ENCODE peak calls at places on chromosomes 12 and 14, in six cellular contexts. T is thoracic aorta, V is HFF-Myc, P is left lung, N is IMR-90, O is astrocyte of the cerebellum. C is an unnamed sample.

GRCh38 chr14:75752907-75753594 is 92.0 kb downstream of the TTLL5 start:
- DNase-seq in T (no peak), V (no peak), P (no peak), N (peak), O (no peak), C (no peak)

GRCh38 chr12:123106640-123107359 is 44.1 kb downstream of the PITPNM2 start:
- DNase-seq in T (no peak), V (no peak), P (peak), N (no peak), O (no peak), C (no peak)

GRCh38 chr14:33774866-33775519 is 175.9 kb downstream of the EGLN3 start:
- DNase-seq in T (no peak), V (no peak), P (no peak), N (no peak), O (no peak), C (no peak)

GRCh38 chr14:75417674-75418073 is 10.1 kb upstream of the JDP2 start:
- DNase-seq in T (no peak), V (no peak), P (no peak), N (peak), O (no peak), C (no peak)

GRCh38 chr12:69254046-69254445 is 14.7 kb downstream of the CPSF6 start:
- DNase-seq in T (no peak), V (no peak), P (no peak), N (peak), O (no peak), C (no peak)

GRCh38 chr14:100666403-100666802 is 60.3 kb upstream of the DLK1 start:
- DNase-seq in T (no peak), V (no peak), P (no peak), N (no peak), O (no peak), C (no peak)

GRCh38 chr14:68738559-68738958 is 54.3 kb downstream of the ZFP36L1 start:
- DNase-seq in T (no peak), V (no peak), P (no peak), N (no peak), O (no peak), C (no peak)

GRCh38 chr12:53758081-53758769 is 6.4 kb upstream of the CISTR start:
- DNase-seq in T (no peak), V (no peak), P (no peak), N (no peak), O (no peak), C (no peak)

GRCh38 chr12:104952816-104953215 is 5.3 kb downstream of the SLC41A2 start:
- DNase-seq in T (no peak), V (no peak), P (no peak), N (no peak), O (no peak), C (no peak)

GRCh38 chr12:447132-447531 is 12.6 kb upstream of the B4GALNT3 start:
- DNase-seq in T (no peak), V (no peak), P (no peak), N (no peak), O (no peak), C (no peak)

GRCh38 chr12:66603981-66604380 is 74.9 kb downstream of the GRIP1 start:
- DNase-seq in T (no peak), V (no peak), P (no peak), N (no peak), O (no peak), C (no peak)

GRCh38 chr12:71476513-71476912 is 36.9 kb downstream of the LGR5 start:
- DNase-seq in T (peak), V (no peak), P (no peak), N (peak), O (peak), C (no peak)

GRCh38 chr14:57136669-57137068 is 132.0 kb downstream of the EXOC5 start:
- DNase-seq in T (no peak), V (no peak), P (no peak), N (no peak), O (no peak), C (no peak)

GRCh38 chr12:28578361-28578760 is 388.1 kb downstream of the CCDC91 start:
- DNase-seq in T (no peak), V (no peak), P (no peak), N (no peak), O (no peak), C (no peak)

DNA sequence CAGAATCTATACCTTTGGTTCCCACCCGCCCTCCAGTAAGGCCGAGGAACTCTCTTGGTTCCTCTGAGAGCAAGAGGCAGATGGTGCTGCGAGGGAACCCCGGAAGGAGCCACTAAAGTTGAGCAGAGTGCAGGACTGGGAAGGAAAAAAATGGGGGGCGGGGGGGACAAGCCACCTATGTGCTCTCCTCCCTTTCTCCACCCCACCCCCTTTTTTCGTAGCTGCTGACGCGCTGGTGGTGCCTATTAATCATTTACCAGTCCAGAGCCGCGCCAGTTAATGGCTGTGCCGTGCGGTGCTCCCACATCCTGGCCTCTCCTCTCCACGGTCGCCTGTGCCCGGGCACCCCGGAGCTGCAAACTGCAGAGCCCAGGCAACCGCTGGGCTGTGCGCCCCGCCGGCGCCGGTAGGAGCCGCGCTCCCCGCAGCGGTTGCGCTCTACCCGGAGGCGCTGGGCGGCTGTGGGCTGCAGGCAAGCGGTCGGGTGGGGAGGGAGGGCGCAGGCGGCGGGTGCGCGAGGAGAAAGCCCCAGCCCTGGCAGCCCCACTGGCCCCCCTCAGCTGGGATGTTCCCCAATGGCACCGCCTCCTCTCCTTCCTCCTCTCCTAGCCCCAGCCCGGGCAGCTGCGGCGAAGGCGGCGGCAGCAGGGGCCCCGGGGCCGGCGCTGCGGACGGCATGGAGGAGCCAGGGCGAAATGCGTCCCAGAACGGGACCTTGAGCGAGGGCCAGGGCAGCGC is 1.3 kb downstream of the SSTR1 start:
- DNase-seq in T (no peak), V (no peak), P (no peak), N (peak), O (no peak), C (peak)
- TF ChIP-seq CTCF in T (peak), V (peak), P (no peak), N (peak), O (peak), C (no peak)

DNA sequence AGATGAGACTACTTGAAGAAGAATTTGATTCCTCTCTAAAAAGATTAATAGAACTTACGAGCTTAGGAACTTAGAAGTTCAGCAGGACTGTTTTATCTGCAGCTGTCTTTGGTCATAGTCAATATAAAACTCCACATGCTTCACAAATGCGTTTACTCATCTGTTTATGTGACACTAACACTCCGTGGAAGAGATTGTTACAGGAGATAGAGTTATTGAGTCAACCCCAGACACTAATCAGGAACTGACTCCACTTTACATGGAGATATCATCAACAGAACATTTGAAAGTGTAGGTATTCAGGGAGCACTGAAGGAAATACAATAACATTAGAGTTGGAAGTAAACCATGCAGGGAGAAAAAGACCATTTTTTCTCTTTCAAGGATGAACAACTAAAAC is 92.8 kb downstream of the LRFN5 start:
- DNase-seq in T (no peak), V (no peak), P (no peak), N (peak), O (no peak), C (no peak)
- TF ChIP-seq CTCF in T (no peak), V (no peak), P (no peak), N (no peak), O (no peak), C (no peak)

GRCh38 chr14:31080489-31080888 is 54.3 kb upstream of the STRN3 start:
- DNase-seq in T (no peak), V (no peak), P (no peak), N (no peak), O (no peak), C (no peak)
- TF ChIP-seq CTCF in T (no peak), V (no peak), P (no peak), N (no peak), O (no peak), C (no peak)

DNA sequence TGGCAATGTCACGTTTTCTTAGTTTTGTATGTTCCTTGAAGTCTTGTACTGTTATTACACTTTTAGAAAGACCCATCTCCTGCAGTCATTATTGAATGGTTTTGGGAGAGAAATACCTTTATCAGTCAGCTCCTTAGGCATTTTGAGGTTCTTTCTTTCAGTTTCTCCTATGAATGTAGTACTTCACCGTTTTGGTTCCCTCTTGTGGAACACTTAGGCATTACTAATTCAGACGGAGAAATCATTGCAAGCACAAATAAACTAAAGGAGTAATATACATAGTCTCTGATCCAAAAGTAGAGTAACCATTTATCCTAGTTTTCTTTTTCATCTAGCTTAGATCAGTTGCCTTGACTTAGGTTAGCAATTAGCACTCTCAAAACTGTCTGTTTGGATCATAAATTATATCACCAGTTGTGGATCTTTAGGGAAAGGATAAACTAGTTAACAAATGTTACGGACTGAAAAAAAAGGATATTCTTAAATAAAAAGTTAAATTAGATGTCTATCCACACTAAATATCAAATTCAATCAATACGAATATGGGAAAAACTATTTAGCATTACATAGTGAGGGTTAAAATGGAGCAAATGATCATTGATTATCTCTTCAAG is 1538.3 kb upstream of the SEL1L start:
- DNase-seq in T (no peak), V (peak), P (no peak), N (peak), O (no peak), C (no peak)
- TF ChIP-seq CTCF in T (no peak), V (no peak), P (no peak), N (peak), O (no peak), C (peak)